ENCODE peak calls at places on chromosomes 7 and 10, in nine cellular contexts. One of them, this sample, is unnamed.

GRCh38 chr10:90579602-90580242 is 278.1 kb downstream of the HTR7 start:
- DNase-seq in NCI-H446: no peak
- DNase-seq in SK-N-SH: no peak
- DNase-seq in WERI-Rb-1: peak
- DNase-seq in heart left ventricle: no peak
- DNase-seq in nucleus accumbens: no peak
- DNase-seq in naive thymus-derived CD4-positive, alpha-beta T cell: no peak
- DNase-seq in stimulated activated naive CD4-positive, alpha-beta T cell: no peak
- DNase-seq in iris pigment epithelial cell: peak
- DNase-seq in this sample: no peak

GRCh38 chr7:2195403-2196246 is 37.1 kb downstream of the MAD1L1 start:
- DNase-seq in naive thymus-derived CD4-positive, alpha-beta T cell: no peak
- DNase-seq in heart left ventricle: peak
- DNase-seq in NCI-H446: peak
- DNase-seq in stimulated activated naive CD4-positive, alpha-beta T cell: no peak
- DNase-seq in SK-N-SH: no peak
- DNase-seq in WERI-Rb-1: no peak
- DNase-seq in iris pigment epithelial cell: no peak
- DNase-seq in nucleus accumbens: peak
- DNase-seq in this sample: peak

GRCh38 chr7:74280985-74281384 is 8.2 kb upstream of the CLIP2 start:
- DNase-seq in iris pigment epithelial cell: no peak
- DNase-seq in NCI-H446: no peak
- DNase-seq in naive thymus-derived CD4-positive, alpha-beta T cell: no peak
- DNase-seq in stimulated activated naive CD4-positive, alpha-beta T cell: no peak
- DNase-seq in heart left ventricle: no peak
- DNase-seq in SK-N-SH: no peak
- DNase-seq in nucleus accumbens: no peak
- DNase-seq in WERI-Rb-1: no peak
- DNase-seq in this sample: no peak

GRCh38 chr10:127159648-127160245 is 36.6 kb downstream of the INSYN2A start:
- DNase-seq in WERI-Rb-1: no peak
- DNase-seq in nucleus accumbens: no peak
- DNase-seq in heart left ventricle: no peak
- DNase-seq in SK-N-SH: no peak
- DNase-seq in NCI-H446: no peak
- DNase-seq in iris pigment epithelial cell: no peak
- DNase-seq in stimulated activated naive CD4-positive, alpha-beta T cell: no peak
- DNase-seq in naive thymus-derived CD4-positive, alpha-beta T cell: no peak
- DNase-seq in this sample: no peak

GRCh38 chr7:149291036-149291835 is 29.2 kb downstream of the ZNF783 start:
- DNase-seq in stimulated activated naive CD4-positive, alpha-beta T cell: no peak
- DNase-seq in naive thymus-derived CD4-positive, alpha-beta T cell: no peak
- DNase-seq in NCI-H446: no peak
- DNase-seq in heart left ventricle: no peak
- DNase-seq in WERI-Rb-1: no peak
- DNase-seq in nucleus accumbens: no peak
- DNase-seq in SK-N-SH: no peak
- DNase-seq in iris pigment epithelial cell: no peak
- DNase-seq in this sample: no peak

GRCh38 chr10:77526861-77527617 is 110.6 kb downstream of the KCNMA1 start:
- DNase-seq in SK-N-SH: no peak
- DNase-seq in heart left ventricle: no peak
- DNase-seq in NCI-H446: no peak
- DNase-seq in WERI-Rb-1: no peak
- DNase-seq in naive thymus-derived CD4-positive, alpha-beta T cell: no peak
- DNase-seq in iris pigment epithelial cell: peak
- DNase-seq in nucleus accumbens: no peak
- DNase-seq in stimulated activated naive CD4-positive, alpha-beta T cell: no peak
- DNase-seq in this sample: no peak

GRCh38 chr7:836429-836828 is 4.2 kb downstream of the SUN1 start:
- DNase-seq in heart left ventricle: no peak
- DNase-seq in WERI-Rb-1: peak
- DNase-seq in nucleus accumbens: no peak
- DNase-seq in naive thymus-derived CD4-positive, alpha-beta T cell: no peak
- DNase-seq in SK-N-SH: peak
- DNase-seq in iris pigment epithelial cell: peak
- DNase-seq in stimulated activated naive CD4-positive, alpha-beta T cell: no peak
- DNase-seq in NCI-H446: no peak
- DNase-seq in this sample: no peak

GRCh38 chr7:29194594-29195417 is at the start of gene CHN2:
- DNase-seq in stimulated activated naive CD4-positive, alpha-beta T cell: peak
- DNase-seq in SK-N-SH: peak
- DNase-seq in naive thymus-derived CD4-positive, alpha-beta T cell: peak
- DNase-seq in WERI-Rb-1: peak
- DNase-seq in nucleus accumbens: no peak
- DNase-seq in heart left ventricle: peak
- DNase-seq in iris pigment epithelial cell: peak
- DNase-seq in NCI-H446: no peak
- DNase-seq in this sample: peak

GRCh38 chr10:118522791-118523498 is 72.5 kb downstream of the PRLHR start:
- DNase-seq in SK-N-SH: no peak
- DNase-seq in NCI-H446: no peak
- DNase-seq in WERI-Rb-1: no peak
- DNase-seq in stimulated activated naive CD4-positive, alpha-beta T cell: no peak
- DNase-seq in iris pigment epithelial cell: peak
- DNase-seq in heart left ventricle: no peak
- DNase-seq in naive thymus-derived CD4-positive, alpha-beta T cell: no peak
- DNase-seq in nucleus accumbens: no peak
- DNase-seq in this sample: no peak

GRCh38 chr7:66258409-66258808 is 53.3 kb downstream of the TPST1 start:
- DNase-seq in naive thymus-derived CD4-positive, alpha-beta T cell: no peak
- DNase-seq in nucleus accumbens: peak
- DNase-seq in WERI-Rb-1: no peak
- DNase-seq in NCI-H446: no peak
- DNase-seq in iris pigment epithelial cell: no peak
- DNase-seq in heart left ventricle: no peak
- DNase-seq in SK-N-SH: no peak
- DNase-seq in stimulated activated naive CD4-positive, alpha-beta T cell: no peak
- DNase-seq in this sample: peak

GRCh38 chr7:149720372-149721083 is 52.9 kb downstream of the ZNF467 start:
- DNase-seq in naive thymus-derived CD4-positive, alpha-beta T cell: no peak
- DNase-seq in NCI-H446: no peak
- DNase-seq in iris pigment epithelial cell: no peak
- DNase-seq in stimulated activated naive CD4-positive, alpha-beta T cell: no peak
- DNase-seq in heart left ventricle: peak
- DNase-seq in SK-N-SH: peak
- DNase-seq in nucleus accumbens: peak
- DNase-seq in WERI-Rb-1: no peak
- DNase-seq in this sample: peak

GRCh38 chr7:23346316-23346715 is 47.2 kb downstream of the MALSU1 start:
- DNase-seq in iris pigment epithelial cell: no peak
- DNase-seq in naive thymus-derived CD4-positive, alpha-beta T cell: peak
- DNase-seq in WERI-Rb-1: no peak
- DNase-seq in heart left ventricle: no peak
- DNase-seq in nucleus accumbens: no peak
- DNase-seq in NCI-H446: no peak
- DNase-seq in SK-N-SH: no peak
- DNase-seq in stimulated activated naive CD4-positive, alpha-beta T cell: no peak
- DNase-seq in this sample: no peak

GRCh38 chr7:91567111-91568012 is 303.1 kb downstream of the FZD1 start:
- DNase-seq in nucleus accumbens: peak
- DNase-seq in iris pigment epithelial cell: no peak
- DNase-seq in naive thymus-derived CD4-positive, alpha-beta T cell: no peak
- DNase-seq in SK-N-SH: no peak
- DNase-seq in NCI-H446: no peak
- DNase-seq in WERI-Rb-1: no peak
- DNase-seq in stimulated activated naive CD4-positive, alpha-beta T cell: no peak
- DNase-seq in heart left ventricle: no peak
- DNase-seq in this sample: no peak

GRCh38 chr10:117610321-117610720 is 67.8 kb downstream of the EMX2 start:
- DNase-seq in heart left ventricle: no peak
- DNase-seq in iris pigment epithelial cell: no peak
- DNase-seq in nucleus accumbens: no peak
- DNase-seq in SK-N-SH: no peak
- DNase-seq in WERI-Rb-1: no peak
- DNase-seq in stimulated activated naive CD4-positive, alpha-beta T cell: no peak
- DNase-seq in naive thymus-derived CD4-positive, alpha-beta T cell: no peak
- DNase-seq in NCI-H446: no peak
- DNase-seq in this sample: no peak

GRCh38 chr10:114719311-114719710 is 61.2 kb upstream of the ABLIM1 start:
- DNase-seq in heart left ventricle: peak
- DNase-seq in NCI-H446: no peak
- DNase-seq in stimulated activated naive CD4-positive, alpha-beta T cell: no peak
- DNase-seq in naive thymus-derived CD4-positive, alpha-beta T cell: no peak
- DNase-seq in SK-N-SH: no peak
- DNase-seq in iris pigment epithelial cell: no peak
- DNase-seq in nucleus accumbens: no peak
- DNase-seq in WERI-Rb-1: no peak
- DNase-seq in this sample: no peak

GRCh38 chr7:130374507-130374906 is 5.8 kb upstream of the CPA1 start:
- DNase-seq in heart left ventricle: no peak
- DNase-seq in naive thymus-derived CD4-positive, alpha-beta T cell: no peak
- DNase-seq in SK-N-SH: no peak
- DNase-seq in nucleus accumbens: no peak
- DNase-seq in iris pigment epithelial cell: no peak
- DNase-seq in stimulated activated naive CD4-positive, alpha-beta T cell: no peak
- DNase-seq in NCI-H446: no peak
- DNase-seq in WERI-Rb-1: no peak
- DNase-seq in this sample: no peak

GRCh38 chr7:74371381-74372059 is 82.2 kb upstream of the GTF2IRD1 start:
- DNase-seq in WERI-Rb-1: peak
- DNase-seq in SK-N-SH: no peak
- DNase-seq in stimulated activated naive CD4-positive, alpha-beta T cell: no peak
- DNase-seq in NCI-H446: no peak
- DNase-seq in heart left ventricle: no peak
- DNase-seq in iris pigment epithelial cell: no peak
- DNase-seq in nucleus accumbens: no peak
- DNase-seq in naive thymus-derived CD4-positive, alpha-beta T cell: no peak
- DNase-seq in this sample: peak

GRCh38 chr7:127683776-127684681 is 32.0 kb downstream of the SND1 start:
- DNase-seq in SK-N-SH: no peak
- DNase-seq in naive thymus-derived CD4-positive, alpha-beta T cell: no peak
- DNase-seq in NCI-H446: no peak
- DNase-seq in iris pigment epithelial cell: no peak
- DNase-seq in stimulated activated naive CD4-positive, alpha-beta T cell: no peak
- DNase-seq in heart left ventricle: no peak
- DNase-seq in WERI-Rb-1: no peak
- DNase-seq in nucleus accumbens: no peak
- DNase-seq in this sample: no peak

GRCh38 chr7:44267719-44268413 is 57.5 kb downstream of the CAMK2B start:
- DNase-seq in stimulated activated naive CD4-positive, alpha-beta T cell: no peak
- DNase-seq in NCI-H446: no peak
- DNase-seq in nucleus accumbens: no peak
- DNase-seq in WERI-Rb-1: peak
- DNase-seq in heart left ventricle: no peak
- DNase-seq in SK-N-SH: peak
- DNase-seq in naive thymus-derived CD4-positive, alpha-beta T cell: no peak
- DNase-seq in iris pigment epithelial cell: no peak
- DNase-seq in this sample: no peak

GRCh38 chr7:2066251-2066919 is 166.4 kb downstream of the MAD1L1 start:
- DNase-seq in NCI-H446: no peak
- DNase-seq in WERI-Rb-1: no peak
- DNase-seq in nucleus accumbens: no peak
- DNase-seq in stimulated activated naive CD4-positive, alpha-beta T cell: peak
- DNase-seq in naive thymus-derived CD4-positive, alpha-beta T cell: peak
- DNase-seq in SK-N-SH: peak
- DNase-seq in iris pigment epithelial cell: no peak
- DNase-seq in heart left ventricle: no peak
- DNase-seq in this sample: no peak

GRCh38 chr7:46169384-46169755 is 248.3 kb upstream of the IGFBP3 start:
- DNase-seq in NCI-H446: no peak
- DNase-seq in naive thymus-derived CD4-positive, alpha-beta T cell: no peak
- DNase-seq in heart left ventricle: no peak
- DNase-seq in nucleus accumbens: no peak
- DNase-seq in WERI-Rb-1: no peak
- DNase-seq in iris pigment epithelial cell: no peak
- DNase-seq in SK-N-SH: no peak
- DNase-seq in stimulated activated naive CD4-positive, alpha-beta T cell: no peak
- DNase-seq in this sample: no peak

GRCh38 chr7:143322646-143323343 is 6.9 kb downstream of the CLCN1 start:
- DNase-seq in heart left ventricle: peak
- DNase-seq in iris pigment epithelial cell: no peak
- DNase-seq in NCI-H446: no peak
- DNase-seq in naive thymus-derived CD4-positive, alpha-beta T cell: no peak
- DNase-seq in nucleus accumbens: no peak
- DNase-seq in SK-N-SH: peak
- DNase-seq in WERI-Rb-1: no peak
- DNase-seq in stimulated activated naive CD4-positive, alpha-beta T cell: no peak
- DNase-seq in this sample: no peak

GRCh38 chr7:105890290-105890997 is 14.0 kb upstream of the ATXN7L1 start:
- DNase-seq in naive thymus-derived CD4-positive, alpha-beta T cell: no peak
- DNase-seq in NCI-H446: no peak
- DNase-seq in stimulated activated naive CD4-positive, alpha-beta T cell: no peak
- DNase-seq in SK-N-SH: no peak
- DNase-seq in iris pigment epithelial cell: peak
- DNase-seq in nucleus accumbens: no peak
- DNase-seq in WERI-Rb-1: no peak
- DNase-seq in heart left ventricle: no peak
- DNase-seq in this sample: no peak

GRCh38 chr7:113159746-113160339 is 41.5 kb upstream of the SMIM30 start:
- DNase-seq in iris pigment epithelial cell: peak
- DNase-seq in SK-N-SH: peak
- DNase-seq in naive thymus-derived CD4-positive, alpha-beta T cell: no peak
- DNase-seq in WERI-Rb-1: peak
- DNase-seq in heart left ventricle: no peak
- DNase-seq in NCI-H446: peak
- DNase-seq in stimulated activated naive CD4-positive, alpha-beta T cell: no peak
- DNase-seq in nucleus accumbens: no peak
- DNase-seq in this sample: no peak

GRCh38 chr10:69435966-69436520 is 15.2 kb upstream of the TSPAN15 start:
- DNase-seq in WERI-Rb-1: no peak
- DNase-seq in stimulated activated naive CD4-positive, alpha-beta T cell: no peak
- DNase-seq in heart left ventricle: no peak
- DNase-seq in naive thymus-derived CD4-positive, alpha-beta T cell: no peak
- DNase-seq in iris pigment epithelial cell: no peak
- DNase-seq in SK-N-SH: no peak
- DNase-seq in NCI-H446: no peak
- DNase-seq in nucleus accumbens: no peak
- DNase-seq in this sample: no peak

GRCh38 chr10:132375116-132375794 is 21.7 kb upstream of the PWWP2B start:
- DNase-seq in stimulated activated naive CD4-positive, alpha-beta T cell: no peak
- DNase-seq in WERI-Rb-1: no peak
- DNase-seq in naive thymus-derived CD4-positive, alpha-beta T cell: no peak
- DNase-seq in NCI-H446: no peak
- DNase-seq in heart left ventricle: no peak
- DNase-seq in iris pigment epithelial cell: no peak
- DNase-seq in SK-N-SH: no peak
- DNase-seq in nucleus accumbens: no peak
- DNase-seq in this sample: no peak

This sample was measured in midbrain.